ENCODE peak calls at places on chromosomes 16 and 17, in ten cellular contexts. C is thoracic aorta, O is tibial nerve, S is coronary artery, B is H9, V is right lobe of liver, Q is H1, M is psoas muscle, W is neural progenitor cell, A is heart right ventricle. N is an unnamed sample.

GRCh38 chr17:58121925-58122324 is 26.3 kb upstream of the OR4D1 start:
- DNase-seq in A (no peak), V (no peak), C (no peak), M (no peak), W (peak), B (peak), Q (no peak), S (no peak), O (no peak), N (peak)

GRCh38 chr16:60142991-60143705 is 1409.0 kb upstream of the GOT2 start:
- DNase-seq in A (no peak), M (no peak), B (no peak), Q (no peak), O (no peak), W (no peak), C (no peak), S (no peak), V (no peak), N (peak)

GRCh38 chr16:28951410-28951943 is 740 bp downstream of the NFATC2IP start:
- DNase-seq in Q (no peak), M (no peak), O (no peak), C (no peak), S (no peak), W (no peak), A (no peak), V (no peak), B (peak), N (peak)

GRCh38 chr17:50609376-50610074 is 25.2 kb upstream of the ABCC3 start:
- DNase-seq in W (no peak), O (no peak), C (no peak), B (no peak), S (no peak), A (no peak), Q (no peak), M (no peak), V (no peak), N (no peak)

GRCh38 chr17:31595666-31596381 is 204.3 kb downstream of the RAB11FIP4 start:
- DNase-seq in W (no peak), M (no peak), V (no peak), O (no peak), Q (no peak), S (peak), B (no peak), A (no peak), C (no peak), N (peak)

GRCh38 chr17:27506348-27507218 is 50.3 kb downstream of the KSR1 start:
- DNase-seq in Q (no peak), W (peak), V (no peak), A (no peak), C (no peak), M (no peak), B (peak), S (no peak), O (no peak), N (no peak)

GRCh38 chr16:68370921-68371651 is 60.3 kb downstream of the PRMT7 start:
- DNase-seq in C (no peak), W (no peak), M (no peak), Q (no peak), V (peak), O (no peak), S (no peak), B (no peak), A (no peak), N (no peak)

GRCh38 chr17:37741334-37742113 is 3.3 kb downstream of the HNF1B start:
- DNase-seq in Q (no peak), V (no peak), S (no peak), O (no peak), B (no peak), M (no peak), C (no peak), W (no peak), A (no peak), N (no peak)

GRCh38 chr17:48457080-48457836 is 27.2 kb upstream of the SKAP1 start:
- DNase-seq in C (no peak), V (peak), O (no peak), M (peak), S (peak), W (peak), Q (peak), B (peak), A (peak), N (peak)

GRCh38 chr17:76265624-76266243 is 586 bp downstream of the UBALD2 start:
- DNase-seq in B (no peak), A (peak), S (peak), M (peak), Q (peak), V (peak), O (no peak), W (peak), C (no peak), N (no peak)

GRCh38 chr17:60601443-60602384 is 1.7 kb downstream of the PPM1D start:
- DNase-seq in C (no peak), V (no peak), B (peak), M (no peak), O (peak), Q (peak), W (peak), A (peak), S (no peak), N (peak)

GRCh38 chr17:76082326-76083251 is 3.6 kb downstream of the ZACN start:
- DNase-seq in C (no peak), B (peak), A (no peak), S (no peak), O (no peak), Q (no peak), V (no peak), M (no peak), W (no peak), N (no peak)

GRCh38 chr16:17370233-17371013 is 100.3 kb downstream of the XYLT1 start:
- DNase-seq in S (no peak), C (no peak), Q (no peak), A (no peak), M (no peak), O (no peak), V (no peak), B (no peak), W (no peak), N (no peak)

GRCh38 chr17:47719411-47720152 is 13.5 kb upstream of the TBX21 start:
- DNase-seq in Q (no peak), C (no peak), A (no peak), M (no peak), V (no peak), B (no peak), S (no peak), O (no peak), W (no peak), N (no peak)

GRCh38 chr17:17364338-17364667 is 61.1 kb downstream of the NT5M start:
- DNase-seq in S (no peak), Q (no peak), A (no peak), C (no peak), O (no peak), W (peak), B (peak), V (no peak), M (no peak), N (no peak)

DNA sequence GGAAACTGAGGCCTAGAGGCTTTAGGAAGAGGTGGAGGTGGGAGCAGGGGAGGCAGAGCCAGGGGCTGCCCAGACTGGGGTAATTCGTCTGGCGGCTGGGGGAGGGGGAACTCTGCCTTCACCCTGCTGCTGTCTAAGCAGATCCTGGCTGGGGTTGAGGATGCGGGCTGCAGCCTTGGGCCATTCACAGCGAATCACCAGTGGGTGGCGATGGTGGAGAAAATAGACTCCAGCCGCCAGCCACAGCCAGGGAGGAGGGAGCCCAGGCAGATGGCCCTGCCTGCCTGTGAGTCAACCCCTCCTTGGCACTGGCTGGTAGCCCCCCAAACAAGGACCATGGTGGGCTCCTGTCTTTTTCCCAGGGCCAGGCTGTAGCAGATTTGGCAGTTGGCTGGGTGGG is 41.7 kb upstream of the CDH5 start:
- DNase-seq in W (peak), C (no peak), S (no peak), Q (peak), O (no peak), A (no peak), V (no peak), B (peak), M (no peak), N (peak)
- TF ChIP-seq CTCF in W (peak), C (no peak), S (no peak), Q (peak), O (no peak), A (no peak), V (peak), B (peak), M (no peak), N (no peak)

DNA sequence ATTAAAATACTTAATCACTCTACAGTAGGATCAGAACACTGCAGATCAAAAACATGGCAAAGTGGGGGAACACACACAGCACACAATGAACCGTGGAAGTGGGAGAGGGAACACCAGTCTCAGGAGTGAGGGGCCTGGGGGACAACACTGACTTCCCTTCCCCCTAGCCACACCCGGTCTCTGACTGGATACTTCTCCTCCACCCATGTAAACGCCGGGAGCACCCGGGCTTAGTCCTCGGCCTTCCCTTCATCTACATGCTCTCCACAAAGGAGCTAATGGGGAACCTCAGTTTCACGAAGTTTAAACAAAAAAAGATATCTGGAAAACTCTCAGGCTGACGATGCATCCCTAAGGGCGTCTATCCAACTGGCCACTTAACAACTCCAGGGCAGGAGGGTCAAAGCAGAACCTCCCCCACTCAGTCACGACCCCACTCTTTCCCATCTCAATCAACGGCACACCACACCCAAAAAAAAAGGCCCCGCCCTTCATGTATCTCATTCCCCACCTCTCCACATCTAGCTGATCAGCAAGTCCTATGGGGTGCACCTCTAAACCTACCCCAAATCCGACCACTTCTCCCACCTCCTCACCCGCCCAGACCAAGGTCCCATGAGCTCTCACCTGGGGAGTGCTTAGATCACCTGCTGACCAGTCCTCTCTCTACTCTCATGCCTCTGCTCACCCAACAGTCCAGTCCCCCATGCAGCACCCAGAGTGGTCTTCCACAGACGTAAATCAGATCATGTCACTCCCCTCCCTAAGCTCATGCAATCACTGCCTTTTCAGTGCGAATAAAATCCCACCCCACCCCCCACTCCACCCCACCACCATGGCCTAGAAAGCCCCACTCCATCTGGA is 7.4 kb downstream of the ZDHHC7 start:
- DNase-seq in C (no peak), Q (no peak), A (no peak), S (no peak), W (no peak), V (no peak), B (no peak), M (peak), O (no peak), N (no peak)
- H3K27ac ChIP-seq in C (peak), Q (no peak), A (peak), S (peak), W (no peak), V (peak), B (no peak), M (peak), O (peak), N (peak)

GRCh38 chr17:65418622-65419021 is 142.8 kb downstream of the AXIN2 start:
- DNase-seq in Q (no peak), O (no peak), W (no peak), B (no peak), M (peak), C (no peak), A (peak), V (no peak), S (no peak), N (no peak)
- TF ChIP-seq CTCF in Q (no peak), O (no peak), W (no peak), B (no peak), M (peak), C (no peak), A (peak), V (peak), S (no peak), N (no peak)

GRCh38 chr16:23519282-23519681 is 9.0 kb upstream of the GGA2 start:
- DNase-seq in V (no peak), W (no peak), S (no peak), C (no peak), B (no peak), O (no peak), M (no peak), A (no peak), Q (no peak), N (peak)
- H3K27ac ChIP-seq in V (no peak), W (no peak), S (no peak), C (no peak), B (no peak), O (no peak), M (no peak), A (no peak), Q (no peak), N (no peak)

GRCh38 chr16:71883849-71884638 is at the start of gene ZNF821:
- DNase-seq in B (peak), W (peak), M (peak), V (peak), A (peak), S (peak), Q (peak), O (peak), C (no peak), N (peak)
- TF ChIP-seq CTCF in B (peak), W (peak), M (peak), V (peak), A (peak), S (no peak), Q (peak), O (peak), C (peak), N (peak)

GRCh38 chr17:41655611-41656111 is 31.3 kb upstream of the KRT17 start:
- DNase-seq in B (peak), C (no peak), A (no peak), M (peak), V (no peak), W (peak), S (no peak), Q (peak), O (no peak), N (peak)

GRCh38 chr17:41654908-41655607 is 30.7 kb upstream of the KRT17 start:
- DNase-seq in Q (no peak), S (no peak), B (no peak), M (peak), W (no peak), C (no peak), V (no peak), A (no peak), O (no peak), N (no peak)

GRCh38 chr17:41657164-41657754 is 31.4 kb upstream of the EIF1 start:
- DNase-seq in Q (no peak), B (no peak), O (no peak), C (no peak), A (no peak), V (no peak), W (no peak), S (no peak), M (peak), N (no peak)

GRCh38 chr17:41657936-41658335 is 30.7 kb upstream of the EIF1 start:
- DNase-seq in B (no peak), M (peak), A (no peak), O (no peak), S (peak), W (no peak), V (no peak), Q (no peak), C (no peak), N (no peak)

GRCh38 chr17:41656249-41657023 is 32.1 kb upstream of the KRT17 start:
- DNase-seq in B (no peak), C (no peak), Q (no peak), M (no peak), O (no peak), S (no peak), A (no peak), W (no peak), V (no peak), N (no peak)
- H3K27ac ChIP-seq in B (no peak), C (no peak), Q (no peak), M (no peak), O (peak), S (no peak), A (no peak), W (no peak), V (no peak), N (peak)

DNA sequence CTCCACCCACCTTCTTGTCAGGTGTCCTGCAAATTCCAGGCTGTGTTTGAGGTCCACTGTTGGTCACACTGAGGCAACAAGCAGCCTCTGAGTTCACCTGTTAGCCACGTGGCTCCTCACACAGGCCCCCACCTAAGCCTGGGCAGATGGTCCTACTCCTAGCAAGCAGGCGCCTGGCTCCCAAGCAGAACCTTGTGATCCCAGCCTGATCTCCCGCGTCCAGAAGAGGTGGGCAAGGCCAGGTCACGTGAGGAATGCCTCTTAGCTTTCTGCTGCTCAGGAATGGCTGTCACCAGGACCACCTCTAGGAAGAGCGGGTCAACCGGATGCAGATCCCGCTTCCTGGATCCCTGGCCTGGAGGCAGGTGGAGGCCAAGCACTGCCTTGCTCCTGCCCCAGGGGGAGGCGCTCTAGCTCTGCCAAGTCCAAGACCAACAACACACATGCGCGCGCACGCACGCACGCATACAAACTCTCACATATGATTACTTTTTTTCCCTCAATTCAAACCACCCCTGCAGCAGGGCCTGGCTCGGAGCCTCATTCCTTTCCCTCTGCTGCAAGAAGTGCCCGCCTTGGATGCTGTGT is 9.5 kb downstream of the CYB561 start:
- DNase-seq in V (no peak), W (no peak), Q (peak), C (no peak), A (no peak), O (no peak), B (peak), S (no peak), M (peak), N (no peak)
- TF ChIP-seq CTCF in V (no peak), W (peak), Q (peak), C (no peak), A (peak), O (no peak), B (peak), S (no peak), M (no peak), N (no peak)

GRCh38 chr17:80658821-80659220 is 114.2 kb downstream of the RPTOR start:
- DNase-seq in O (no peak), M (peak), V (no peak), A (no peak), C (no peak), Q (no peak), S (no peak), B (no peak), W (no peak), N (no peak)
- H3K27ac ChIP-seq in O (no peak), M (no peak), V (no peak), A (no peak), C (no peak), Q (no peak), S (no peak), B (no peak), W (no peak), N (no peak)

DNA sequence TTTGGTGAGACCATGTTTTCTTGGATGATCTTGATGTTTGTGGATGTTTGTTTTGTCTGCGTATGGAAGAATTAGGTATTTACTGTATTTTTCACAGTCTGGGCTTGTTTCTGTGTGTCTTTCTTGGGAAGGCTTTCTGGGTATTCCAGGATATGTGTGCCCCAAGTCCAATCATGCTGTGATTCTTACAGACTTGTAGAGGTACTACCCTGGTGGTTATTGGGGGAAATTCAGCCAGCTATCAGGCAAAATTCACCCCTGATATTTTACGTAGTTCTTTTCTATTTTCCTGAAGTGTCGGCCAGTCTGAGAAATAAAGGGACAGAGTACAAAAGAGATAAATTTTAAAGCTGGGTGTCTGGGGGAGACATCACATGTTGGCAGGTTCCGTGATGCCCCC is 33.4 kb upstream of the ARL4D start:
- DNase-seq in Q (no peak), V (no peak), O (no peak), C (no peak), A (no peak), M (no peak), W (no peak), S (no peak), B (no peak), N (no peak)
- TF ChIP-seq CTCF in Q (no peak), V (no peak), O (no peak), C (no peak), A (no peak), M (no peak), W (peak), S (no peak), B (peak), N (no peak)

GRCh38 chr16:58455750-58456149 is 44.2 kb upstream of the NDRG4 start:
- DNase-seq in V (no peak), M (no peak), O (no peak), A (no peak), B (no peak), Q (no peak), W (no peak), S (no peak), C (no peak), N (no peak)
- H3K27ac ChIP-seq in V (no peak), M (no peak), O (no peak), A (no peak), B (no peak), Q (no peak), W (no peak), S (no peak), C (no peak), N (no peak)